ENCODE peak calls at places on chromosomes 6 and 20, in nine cellular contexts. D is cardiac muscle cell; I is sigmoid colon; Z is heart left ventricle; M is prostate gland; N is CD8-positive, alpha-beta T cell; A is lower lobe of right lung; J is left ventricle myocardium inferior; B is neural progenitor cell. P is an unnamed sample.
A peak's percentile ranks its signal among the peaks of the same experiment; 100 is the strongest.

GRCh38 chr20:57838670-57839142 is 128.9 kb upstream of the PMEPA1 start:
- DNase-seq in D (no peak), I (no peak), Z (no peak), M (no peak), N (no peak), A (no peak), J (no peak), B (no peak), P (no peak)

GRCh38 chr6:158208226-158208807 is 40.2 kb downstream of the GTF2H5 start:
- DNase-seq in D (no peak), I (no peak), Z (no peak), M (no peak), N (no peak), A (no peak), J (no peak), B (no peak), P (no peak)

GRCh38 chr6:140061422-140062041 is 687.1 kb upstream of the CITED2 start:
- DNase-seq in D (no peak), I (no peak), Z (no peak), M (no peak), N (no peak), A (no peak), J (no peak), B (no peak), P (no peak)

GRCh38 chr6:119742188-119742803 is 392.7 kb upstream of the MAN1A1 start:
- DNase-seq in D (peak; percentile 62), I (no peak), Z (peak; percentile 30), M (peak; percentile 10), N (peak; percentile 13), A (peak; percentile 74), J (peak; percentile 52), B (peak; percentile 84), P (peak; percentile 43)

GRCh38 chr6:117771403-117771802 is 96.1 kb downstream of the NUS1 start:
- DNase-seq in D (no peak), I (no peak), Z (no peak), M (no peak), N (no peak), A (no peak), J (no peak), B (no peak), P (no peak)

GRCh38 chr6:157386023-157386422 is 5.0 kb downstream of the ZDHHC14 start:
- DNase-seq in D (no peak), I (no peak), Z (no peak), M (no peak), N (no peak), A (no peak), J (no peak), B (no peak), P (no peak)

GRCh38 chr6:63391203-63391970 is 71.6 kb upstream of the LGSN start:
- DNase-seq in D (no peak), I (no peak), Z (no peak), M (no peak), N (no peak), A (no peak), J (no peak), B (no peak), P (no peak)

GRCh38 chr6:81051952-81052351 is 700.5 kb downstream of the TENT5A start:
- DNase-seq in D (no peak), I (no peak), Z (no peak), M (no peak), N (no peak), A (no peak), J (no peak), B (peak; percentile 3), P (no peak)

GRCh38 chr20:8798505-8798904 is 270.4 kb upstream of the PLCB4 start:
- DNase-seq in D (peak; percentile 96), I (no peak), Z (peak; percentile 34), M (no peak), N (no peak), A (no peak), J (no peak), B (no peak), P (peak; percentile 8)

GRCh38 chr6:143745160-143746133 is 67.7 kb downstream of the PHACTR2 start:
- DNase-seq in D (peak; percentile 69), I (no peak), Z (no peak), M (peak; percentile 60), N (no peak), A (peak; percentile 72), J (no peak), B (peak; percentile 65), P (no peak)

GRCh38 chr6:160798625-160799024 is 96.6 kb downstream of the PLG start:
- DNase-seq in D (no peak), I (no peak), Z (no peak), M (no peak), N (no peak), A (no peak), J (no peak), B (no peak), P (no peak)

GRCh38 chr20:47878601-47879004 is 93.3 kb upstream of the SULF2 start:
- DNase-seq in D (peak; percentile 43), I (no peak), Z (no peak), M (no peak), N (no peak), A (no peak), J (no peak), B (no peak), P (no peak)

GRCh38 chr6:166515072-166515810 is 71.2 kb downstream of the RAMACL start:
- DNase-seq in D (peak; percentile 59), I (no peak), Z (no peak), M (no peak), N (no peak), A (no peak), J (no peak), B (no peak), P (no peak)

GRCh38 chr6:72850469-72850868 is 228.6 kb downstream of the KCNQ5 start:
- DNase-seq in D (no peak), I (no peak), Z (no peak), M (no peak), N (no peak), A (no peak), J (no peak), B (no peak), P (no peak)

GRCh38 chr6:148620579-148621298 is 126.1 kb upstream of the UST start:
- DNase-seq in D (no peak), I (no peak), Z (no peak), M (no peak), N (no peak), A (no peak), J (no peak), B (no peak), P (no peak)

GRCh38 chr6:109239918-109240321 is 142.3 kb downstream of the CD164 start:
- DNase-seq in D (peak; percentile 22), I (no peak), Z (peak; percentile 45), M (no peak), N (no peak), A (no peak), J (peak; percentile 30), B (no peak), P (peak; percentile 44)

GRCh38 chr20:760751-761417 is 7.4 kb downstream of the SLC52A3 start:
- DNase-seq in D (peak; percentile 42), I (no peak), Z (no peak), M (no peak), N (no peak), A (peak; percentile 68), J (no peak), B (peak; percentile 80), P (peak; percentile 21)

GRCh38 chr6:139640911-139641310 is 266.5 kb upstream of the CITED2 start:
- DNase-seq in D (no peak), I (no peak), Z (no peak), M (no peak), N (no peak), A (no peak), J (no peak), B (no peak), P (no peak)

GRCh38 chr20:46683939-46684750 is 5.1 kb downstream of the TP53RK start:
- DNase-seq in D (peak; percentile 84), I (peak; percentile 72), Z (peak; percentile 46), M (peak; percentile 85), N (no peak), A (peak; percentile 68), J (peak; percentile 33), B (peak; percentile 81), P (peak; percentile 38)

DNA sequence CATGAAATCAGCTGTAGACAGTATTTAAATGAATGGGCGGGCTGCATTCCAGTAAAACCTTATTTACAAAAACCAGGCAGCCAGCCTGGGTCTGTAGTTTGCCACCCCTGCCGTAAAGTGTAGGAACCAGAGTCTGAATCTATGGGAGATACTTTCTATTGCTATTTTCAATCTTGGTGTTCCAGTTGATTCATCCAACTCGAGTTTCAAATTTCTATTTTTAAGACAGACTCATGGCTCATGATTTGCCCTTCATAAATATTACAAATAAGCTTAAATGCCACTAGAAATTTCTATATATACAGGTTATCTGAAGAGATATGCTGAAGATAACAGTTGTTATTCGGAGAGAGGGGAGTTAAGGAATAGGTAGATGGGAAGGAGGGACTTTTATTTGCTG is 18.9 kb upstream of the ADGRF4 start:
- DNase-seq in D (no peak), I (no peak), Z (no peak), M (no peak), N (no peak), A (no peak), J (no peak), B (no peak), P (no peak)
- H3K4me3 ChIP-seq in D (no peak overlapping the region), I (no peak overlapping the region), Z (no peak overlapping the region), M (no peak overlapping the region), N (no peak overlapping the region), A (no peak overlapping the region), J (no peak overlapping the region), B (no peak overlapping the region), P (no peak overlapping the region)

DNA sequence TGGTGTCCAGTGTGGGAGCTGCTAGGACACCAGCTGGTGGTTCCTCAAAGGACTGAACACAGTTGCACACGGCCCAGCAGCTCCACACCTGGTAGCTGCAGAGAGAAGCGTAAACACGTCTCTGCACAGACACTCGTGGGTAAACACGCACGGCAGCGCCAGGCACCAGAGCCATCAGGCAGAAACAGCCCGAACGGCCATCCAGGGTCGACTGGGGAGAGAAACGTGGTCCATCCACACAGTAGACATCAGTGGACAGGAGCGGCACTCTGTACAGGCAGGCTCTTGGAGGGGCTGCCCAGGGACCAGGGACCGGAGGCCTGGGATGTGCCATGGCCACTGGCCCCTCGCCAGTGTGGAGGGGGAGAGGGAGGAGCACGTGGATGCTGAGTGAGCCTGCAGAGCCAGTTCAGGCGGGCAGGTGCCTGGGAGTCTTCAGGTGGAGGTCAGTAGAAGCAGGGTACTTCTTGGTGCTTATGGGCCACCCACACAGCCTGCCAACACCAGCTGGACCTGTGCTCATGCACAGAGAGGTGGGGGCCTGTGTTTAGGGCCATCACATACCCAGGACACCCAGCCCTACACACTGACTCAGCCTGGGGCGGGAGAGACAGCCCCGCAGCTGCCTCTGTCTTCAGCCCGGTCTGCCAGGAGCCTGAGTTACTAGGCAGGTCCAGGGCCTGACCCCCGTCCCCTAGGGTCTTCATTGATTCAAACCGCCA is 7.5 kb upstream of the LAMA5 start:
- DNase-seq in D (no peak), I (no peak), Z (no peak), M (no peak), N (no peak), A (no peak), J (no peak), B (no peak), P (no peak)
- TF ChIP-seq CTCF in D (no peak), I (no peak), Z (no peak), M (no peak), N (no peak), A (no peak), J (no peak), B (no peak), P (no peak)

GRCh38 chr20:50314326-50314725 is 123.7 kb downstream of the CEBPB start:
- DNase-seq in D (no peak), I (peak; percentile 46), Z (no peak), M (no peak), N (no peak), A (no peak), J (no peak), B (no peak), P (no peak)
- H3K4me1 ChIP-seq in D (peaks cover 18% of the 10 kb centered on the region), I (no peaks in the 10 kb centered on the region), Z (peaks cover 19% of the 10 kb centered on the region), M (no peaks in the 10 kb centered on the region), N (no peaks in the 10 kb centered on the region), A (peaks cover 41% of the 10 kb centered on the region), J (peaks cover 32% of the 10 kb centered on the region), B (peaks cover 12% of the 10 kb centered on the region), P (peaks cover 5% of the 10 kb centered on the region)

GRCh38 chr20:44204156-44204831 is 6.3 kb downstream of the OSER1 start:
- DNase-seq in D (peak; percentile 91), I (no peak), Z (no peak), M (peak; percentile 77), N (no peak), A (no peak), J (no peak), B (no peak), P (no peak)
- H3K4me3 ChIP-seq in D (no peak overlapping the region), I (no peak overlapping the region), Z (no peak overlapping the region), M (no peak overlapping the region), N (no peak overlapping the region), A (no peak overlapping the region), J (no peak overlapping the region), B (no peak overlapping the region), P (no peak overlapping the region)

P was measured in heart right ventricle.